ENCODE peak calls at places on chromosomes 16 and 17, in four cellular contexts. One of them, this sample, is unnamed.

GRCh38 chr17:27282054-27282501 is 11.8 kb upstream of the WSB1 start:
- DNase-seq in HepG2: no peak
- DNase-seq in K562: no peak
- DNase-seq in GM12878: peak
- DNase-seq in this sample: no peak

GRCh38 chr16:86885139-86885538 is 306.8 kb downstream of the FOXL1 start:
- DNase-seq in K562: no peak
- DNase-seq in GM12878: no peak
- DNase-seq in HepG2: no peak
- DNase-seq in this sample: no peak

GRCh38 chr17:41406205-41406604 is 8.8 kb upstream of the KRT31 start:
- DNase-seq in HepG2: no peak
- DNase-seq in GM12878: no peak
- DNase-seq in K562: no peak
- DNase-seq in this sample: no peak

GRCh38 chr17:21278304-21279197 is 6.0 kb upstream of the MAP2K3 start:
- DNase-seq in HepG2: no peak
- DNase-seq in GM12878: no peak
- DNase-seq in K562: no peak
- DNase-seq in this sample: no peak

GRCh38 chr16:75261590-75262078 is 10.2 kb upstream of the BCAR1 start:
- DNase-seq in GM12878: no peak
- DNase-seq in HepG2: no peak
- DNase-seq in K562: no peak
- DNase-seq in this sample: no peak

GRCh38 chr16:65318590-65319267 is 196.9 kb upstream of the CDH11 start:
- DNase-seq in K562: no peak
- DNase-seq in HepG2: no peak
- DNase-seq in GM12878: no peak
- DNase-seq in this sample: no peak

GRCh38 chr17:20702692-20703091 is 123.2 kb downstream of the CDRT15L2 start:
- DNase-seq in HepG2: no peak
- DNase-seq in GM12878: no peak
- DNase-seq in K562: no peak
- DNase-seq in this sample: no peak

GRCh38 chr17:9924735-9925191 is 19.7 kb upstream of the RCVRN start:
- DNase-seq in K562: peak
- DNase-seq in GM12878: peak
- DNase-seq in HepG2: peak
- DNase-seq in this sample: peak

GRCh38 chr17:46739982-46740381 is 78.5 kb downstream of the WNT3 start:
- DNase-seq in K562: no peak
- DNase-seq in HepG2: no peak
- DNase-seq in GM12878: no peak
- DNase-seq in this sample: no peak

GRCh38 chr17:64572682-64573154 is 65.9 kb downstream of the CEP95 start:
- DNase-seq in HepG2: peak
- DNase-seq in K562: no peak
- DNase-seq in GM12878: no peak
- DNase-seq in this sample: no peak

GRCh38 chr16:57801098-57801855 is 1.0 kb downstream of the KIFC3 start:
- DNase-seq in GM12878: no peak
- DNase-seq in K562: no peak
- DNase-seq in HepG2: no peak
- DNase-seq in this sample: no peak

GRCh38 chr17:39054111-39054645 is 87.0 kb upstream of the FBXO47 start:
- DNase-seq in HepG2: no peak
- DNase-seq in GM12878: no peak
- DNase-seq in K562: no peak
- DNase-seq in this sample: no peak

GRCh38 chr16:80176114-80176513 is 364.7 kb upstream of the DYNLRB2 start:
- DNase-seq in HepG2: no peak
- DNase-seq in K562: no peak
- DNase-seq in GM12878: no peak
- DNase-seq in this sample: no peak

GRCh38 chr17:36674278-36674650 is 72.9 kb downstream of the MRM1 start:
- DNase-seq in K562: no peak
- DNase-seq in GM12878: no peak
- DNase-seq in HepG2: no peak
- DNase-seq in this sample: no peak

GRCh38 chr17:39261286-39261685 is 35.5 kb upstream of the STAC2 start:
- DNase-seq in K562: peak
- DNase-seq in HepG2: no peak
- DNase-seq in GM12878: no peak
- DNase-seq in this sample: no peak

GRCh38 chr17:66737524-66737923 is 97.4 kb upstream of the CACNG5 start:
- DNase-seq in K562: no peak
- DNase-seq in HepG2: no peak
- DNase-seq in GM12878: no peak
- DNase-seq in this sample: no peak

GRCh38 chr16:66928702-66929388 is 3.5 kb upstream of the RRAD start:
- DNase-seq in GM12878: no peak
- DNase-seq in K562: peak
- DNase-seq in HepG2: peak
- DNase-seq in this sample: no peak

GRCh38 chr16:50245417-50246298 is 20.7 kb upstream of the ADCY7 start:
- DNase-seq in K562: peak
- DNase-seq in GM12878: no peak
- DNase-seq in HepG2: peak
- DNase-seq in this sample: peak

GRCh38 chr17:57811633-57812280 is 38.1 kb downstream of the MRPS23 start:
- DNase-seq in K562: no peak
- DNase-seq in HepG2: no peak
- DNase-seq in GM12878: no peak
- DNase-seq in this sample: peak

GRCh38 chr17:75844530-75845057 is 390 bp upstream of the UNC13D start:
- DNase-seq in HepG2: peak
- DNase-seq in GM12878: no peak
- DNase-seq in K562: peak
- DNase-seq in this sample: no peak

GRCh38 chr17:33328129-33328528 is 35.0 kb upstream of the ASIC2 start:
- DNase-seq in GM12878: no peak
- DNase-seq in K562: no peak
- DNase-seq in HepG2: no peak
- DNase-seq in this sample: no peak

GRCh38 chr16:88417684-88418476 is 35.1 kb downstream of the ZNF469 start:
- DNase-seq in K562: no peak
- DNase-seq in HepG2: no peak
- DNase-seq in GM12878: no peak
- DNase-seq in this sample: no peak

GRCh38 chr16:88421301-88421700 is 31.8 kb upstream of the ZFPM1 start:
- DNase-seq in GM12878: no peak
- DNase-seq in HepG2: no peak
- DNase-seq in K562: no peak
- DNase-seq in this sample: no peak

GRCh38 chr16:88418869-88419268 is 34.2 kb upstream of the ZFPM1 start:
- DNase-seq in GM12878: no peak
- DNase-seq in HepG2: no peak
- DNase-seq in K562: no peak
- DNase-seq in this sample: no peak

GRCh38 chr16:88420496-88420895 is 32.6 kb upstream of the ZFPM1 start:
- DNase-seq in GM12878: no peak
- DNase-seq in HepG2: no peak
- DNase-seq in K562: no peak
- DNase-seq in this sample: no peak

DNA sequence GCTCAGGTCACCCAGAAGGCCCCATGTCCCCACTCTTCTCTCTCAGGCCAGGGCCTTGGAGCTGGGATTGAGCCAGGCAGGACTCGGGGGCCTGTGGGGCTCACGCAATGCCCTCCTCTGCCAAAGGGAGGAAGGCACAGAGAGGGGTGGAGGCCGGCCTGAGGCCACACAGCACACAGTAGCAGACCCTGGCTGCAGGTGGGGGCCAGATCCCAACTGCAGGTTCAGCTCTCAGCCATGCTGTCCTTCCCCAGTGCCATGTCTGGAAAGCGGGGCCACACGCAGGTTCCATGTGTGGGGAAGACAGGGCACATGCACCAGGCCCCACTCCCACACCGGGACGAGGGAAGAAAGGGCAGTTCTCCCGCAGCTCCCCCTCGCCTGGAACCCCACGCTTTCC is 33.3 kb upstream of the ZFPM1 start:
- DNase-seq in GM12878: no peak
- DNase-seq in HepG2: no peak
- DNase-seq in K562: no peak
- DNase-seq in this sample: no peak
- TF ChIP-seq TARDBP in GM12878: no peak
- TF ChIP-seq TARDBP in HepG2: no peak
- TF ChIP-seq TARDBP in K562: no peak
- TF ChIP-seq TARDBP in this sample: no peak

DNA sequence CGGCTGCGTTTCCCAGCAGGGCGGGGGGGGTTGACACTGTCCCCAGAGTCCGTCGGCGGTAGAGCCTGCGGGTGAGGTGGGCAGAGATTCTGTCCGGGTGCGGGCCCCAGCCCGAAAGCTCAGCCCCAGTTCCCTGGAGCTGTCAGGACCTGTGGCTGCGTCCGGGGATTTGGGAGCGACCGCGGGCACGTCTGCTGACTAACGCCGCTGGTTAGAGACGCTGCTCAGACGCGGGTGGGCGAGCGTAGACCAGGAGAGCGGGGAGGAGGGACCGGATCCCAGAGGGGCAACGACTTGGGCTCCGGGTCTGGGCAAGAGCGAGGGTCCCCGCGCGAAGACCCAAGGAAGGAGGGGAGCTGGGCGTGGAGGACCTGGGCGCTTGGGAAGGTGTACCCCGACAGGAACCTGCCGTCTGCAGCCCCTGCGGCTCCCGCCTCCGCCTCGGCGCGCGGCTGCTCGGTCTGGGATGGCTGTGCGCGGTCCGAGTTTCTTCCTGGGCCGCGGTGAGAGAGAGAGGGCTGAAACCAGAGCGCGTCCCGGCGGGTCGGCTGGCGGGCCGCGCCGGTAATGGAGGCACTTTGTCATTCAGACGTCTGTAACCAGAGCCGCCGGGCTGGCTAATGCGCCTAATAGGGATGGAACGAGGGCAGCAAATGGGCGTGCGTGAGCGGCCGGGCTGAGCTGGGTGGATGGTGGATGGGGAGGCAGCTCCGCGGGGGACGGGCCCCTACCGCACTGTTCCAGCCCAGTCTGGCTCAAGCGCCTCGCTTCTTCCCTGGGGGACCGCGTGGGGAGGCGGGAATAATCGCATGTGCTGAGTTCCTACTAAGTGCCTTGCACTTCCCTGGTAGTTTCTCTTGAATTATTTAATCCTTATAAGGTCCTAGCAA is 2.3 kb downstream of the NGFR start:
- DNase-seq in HepG2: no peak
- DNase-seq in GM12878: no peak
- DNase-seq in K562: no peak
- DNase-seq in this sample: peak
- TF ChIP-seq BHLHE40 in HepG2: no peak
- TF ChIP-seq BHLHE40 in GM12878: no peak
- TF ChIP-seq BHLHE40 in K562: no peak
- TF ChIP-seq BHLHE40 in this sample: no peak

DNA sequence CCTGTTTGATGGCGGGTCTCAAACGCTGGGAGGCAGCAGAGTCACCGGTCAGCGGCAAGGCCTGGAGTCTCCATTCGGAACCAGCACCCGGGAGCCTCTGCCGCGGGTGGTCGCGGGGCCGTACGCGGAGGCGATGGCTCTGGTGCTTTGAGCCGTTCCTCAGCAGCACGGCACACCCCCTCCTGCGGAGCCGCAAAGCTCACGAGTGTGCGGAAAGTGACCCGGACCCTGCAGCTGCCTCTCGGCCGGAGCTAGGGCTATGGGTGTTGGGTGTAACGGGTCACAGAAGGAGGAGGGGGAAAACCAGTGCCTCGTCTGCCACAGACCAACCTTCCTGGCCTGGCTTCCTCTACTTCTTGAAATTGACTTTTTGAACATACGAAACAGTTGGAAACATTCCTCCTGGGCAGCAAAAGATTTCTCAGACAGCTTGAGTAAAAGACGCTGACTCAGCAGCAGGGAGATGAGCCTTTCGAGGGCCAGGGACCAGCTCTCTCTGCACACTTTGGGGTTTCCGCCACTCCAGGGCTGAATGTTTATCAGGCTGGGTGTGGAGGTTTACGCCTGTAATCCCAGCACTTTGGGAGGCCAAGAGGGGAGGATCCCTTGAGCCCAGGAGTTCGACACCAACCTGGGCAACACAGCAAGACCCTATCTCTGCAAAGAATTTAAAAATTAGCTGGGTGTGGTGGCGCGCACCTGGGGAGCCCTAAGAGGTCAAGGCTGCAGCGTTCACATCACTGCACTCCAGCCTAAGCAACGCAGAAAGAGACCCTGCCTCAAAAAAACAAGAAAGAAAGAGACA is 26.4 kb upstream of the PITPNA start:
- DNase-seq in GM12878: no peak
- DNase-seq in HepG2: no peak
- DNase-seq in K562: no peak
- DNase-seq in this sample: no peak
- TF ChIP-seq TARDBP in GM12878: no peak
- TF ChIP-seq TARDBP in HepG2: no peak
- TF ChIP-seq TARDBP in K562: no peak
- TF ChIP-seq TARDBP in this sample: no peak

GRCh38 chr16:4486126-4486893 is 10.1 kb downstream of the HMOX2 start:
- DNase-seq in GM12878: no peak
- DNase-seq in HepG2: no peak
- DNase-seq in K562: no peak
- DNase-seq in this sample: no peak
- TF ChIP-seq BHLHE40 in GM12878: no peak
- TF ChIP-seq BHLHE40 in HepG2: no peak
- TF ChIP-seq BHLHE40 in K562: no peak
- TF ChIP-seq BHLHE40 in this sample: no peak

GRCh38 chr17:17467720-17468119 is 9.1 kb upstream of the MED9 start:
- DNase-seq in GM12878: no peak
- DNase-seq in HepG2: no peak
- DNase-seq in K562: no peak
- DNase-seq in this sample: no peak
- TF ChIP-seq TARDBP in GM12878: no peak
- TF ChIP-seq TARDBP in HepG2: no peak
- TF ChIP-seq TARDBP in K562: no peak
- TF ChIP-seq TARDBP in this sample: no peak

DNA sequence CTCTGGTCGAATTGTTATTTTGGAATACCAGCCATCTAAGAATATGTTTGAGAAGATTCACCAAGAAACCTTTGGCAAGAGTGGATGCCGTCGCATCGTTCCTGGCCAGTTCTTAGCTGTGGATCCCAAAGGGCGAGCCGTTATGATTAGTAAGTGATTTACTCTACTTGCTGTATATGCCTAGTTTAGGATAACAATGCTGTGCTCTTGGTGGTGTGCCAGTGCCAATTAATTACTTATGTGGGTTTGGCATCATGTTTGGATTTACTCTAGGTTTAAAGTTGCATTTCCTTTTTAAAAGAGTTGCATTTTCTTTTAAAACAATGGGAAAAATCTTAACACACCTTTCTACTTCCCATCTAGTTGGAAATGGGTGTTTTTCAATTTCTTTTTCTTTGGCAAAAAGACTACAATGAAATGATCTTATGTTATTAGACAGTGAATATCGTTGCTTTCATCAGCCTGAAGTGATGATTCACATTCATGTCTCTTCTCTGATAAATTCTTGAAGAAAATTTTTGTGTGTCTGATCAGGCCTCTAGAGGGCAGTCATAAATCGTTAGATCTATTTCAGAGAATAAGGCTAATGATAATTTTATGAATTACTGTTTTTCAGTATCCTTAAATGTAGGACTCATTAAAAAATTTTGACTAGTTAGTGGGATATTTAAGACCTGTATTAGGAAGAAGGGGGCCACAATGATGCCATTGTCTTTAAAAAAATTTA is 5.6 kb downstream of the SF3B3 start:
- DNase-seq in GM12878: no peak
- DNase-seq in HepG2: peak
- DNase-seq in K562: peak
- DNase-seq in this sample: no peak
- TF ChIP-seq BHLHE40 in GM12878: no peak
- TF ChIP-seq BHLHE40 in HepG2: no peak
- TF ChIP-seq BHLHE40 in K562: no peak
- TF ChIP-seq BHLHE40 in this sample: no peak